ENCODE peak calls at places on chromosomes 11 and 22, in four cellular contexts. A is upper lobe of right lung, W is fibroblast of lung, U is caudate nucleus. Q is an unnamed sample.

GRCh38 chr11:79412761-79413160 is 28.1 kb downstream of the TENM4 start:
- DNase-seq in A (no peak), W (no peak), U (no peak), Q (no peak)

GRCh38 chr22:40009953-40010751 is 15.4 kb downstream of the FAM83F start:
- DNase-seq in A (no peak), W (no peak), U (peak), Q (peak)

GRCh38 chr11:1196516-1197391 is 26.1 kb upstream of the MUC5B start:
- DNase-seq in A (peak), W (no peak), U (no peak), Q (no peak)

GRCh38 chr22:43377486-43377995 is 34.3 kb upstream of the MPPED1 start:
- DNase-seq in A (no peak), W (peak), U (no peak), Q (no peak)

GRCh38 chr11:65777821-65778361 is 2.9 kb downstream of the AP5B1 start:
- DNase-seq in A (peak), W (no peak), U (no peak), Q (no peak)

GRCh38 chr22:47055073-47055355 is 292.6 kb downstream of the TBC1D22A start:
- DNase-seq in A (no peak), W (no peak), U (no peak), Q (no peak)

GRCh38 chr11:33997473-33998347 is 53.8 kb upstream of the CAPRIN1 start:
- DNase-seq in A (no peak), W (peak), U (peak), Q (no peak)

GRCh38 chr11:122632178-122632824 is 23.2 kb upstream of the UBASH3B start:
- DNase-seq in A (no peak), W (peak), U (no peak), Q (no peak)

GRCh38 chr11:61973603-61974162 is 6.2 kb upstream of the FTH1 start:
- DNase-seq in A (peak), W (no peak), U (no peak), Q (no peak)

GRCh38 chr11:117179048-117179999 is 781 bp downstream of the SIDT2 start:
- DNase-seq in A (peak), W (peak), U (no peak), Q (peak)

GRCh38 chr11:35066783-35067476 is 72.0 kb upstream of the CD44 start:
- DNase-seq in A (no peak), W (no peak), U (no peak), Q (no peak)

GRCh38 chr22:30433773-30434172 is 8.2 kb downstream of the MTFP1 start:
- DNase-seq in A (no peak), W (no peak), U (no peak), Q (no peak)

GRCh38 chr11:67646535-67647336 is 3.8 kb downstream of the ACY3 start:
- DNase-seq in A (no peak), W (no peak), U (no peak), Q (peak)

GRCh38 chr11:128415539-128415938 is 171.8 kb downstream of the ETS1 start:
- DNase-seq in A (no peak), W (no peak), U (no peak), Q (no peak)

GRCh38 chr11:128420277-128420676 is 167.1 kb downstream of the ETS1 start:
- DNase-seq in A (no peak), W (no peak), U (no peak), Q (no peak)

GRCh38 chr11:128417607-128418324 is 169.6 kb downstream of the ETS1 start:
- DNase-seq in A (no peak), W (peak), U (no peak), Q (no peak)

GRCh38 chr11:128419012-128419767 is 168.2 kb downstream of the ETS1 start:
- DNase-seq in A (no peak), W (no peak), U (no peak), Q (no peak)

DNA sequence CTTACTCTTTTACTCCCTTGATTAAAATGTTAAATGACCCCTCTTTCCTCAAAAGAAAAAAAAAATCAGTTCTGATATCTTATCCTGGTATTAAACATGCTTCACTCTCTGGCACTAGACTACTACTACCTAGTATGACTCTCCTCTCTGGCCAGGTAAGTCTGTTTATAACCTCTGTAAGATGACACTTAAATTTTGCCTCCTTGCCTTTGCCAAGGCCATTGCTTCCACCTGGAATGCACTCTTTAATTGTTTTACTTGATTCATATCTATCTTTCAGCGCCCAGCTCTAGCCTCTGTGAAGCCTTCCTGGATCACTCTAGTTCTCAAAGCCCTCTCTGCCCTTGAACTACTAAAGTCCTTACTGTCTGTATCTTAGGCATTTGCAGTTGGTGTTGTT is 170.4 kb downstream of the ETS1 start:
- DNase-seq in A (no peak), W (no peak), U (no peak), Q (no peak)
- H3K27ac ChIP-seq in A (no peak), W (peak), U (no peak), Q (no peak)

GRCh38 chr11:75499423-75500305 is 26.1 kb downstream of the GDPD5 start:
- DNase-seq in A (no peak), W (peak), U (no peak), Q (no peak)

GRCh38 chr11:75495749-75496641 is 29.7 kb downstream of the GDPD5 start:
- DNase-seq in A (no peak), W (no peak), U (no peak), Q (no peak)

GRCh38 chr11:75498556-75499255 is 27.0 kb downstream of the GDPD5 start:
- DNase-seq in A (no peak), W (peak), U (no peak), Q (no peak)

GRCh38 chr11:75500742-75501141 is 25.0 kb downstream of the GDPD5 start:
- DNase-seq in A (no peak), W (no peak), U (no peak), Q (no peak)

GRCh38 chr11:75497788-75498404 is 27.8 kb downstream of the GDPD5 start:
- DNase-seq in A (no peak), W (no peak), U (no peak), Q (no peak)
- H3K27ac ChIP-seq in A (no peak), W (no peak), U (no peak), Q (no peak)

GRCh38 chr11:44566952-44567875 is 1.8 kb downstream of the CD82 start:
- DNase-seq in A (no peak), W (no peak), U (no peak), Q (peak)
- H3K27ac ChIP-seq in A (peak), W (no peak), U (no peak), Q (peak)

GRCh38 chr11:27458182-27458581 is 14.4 kb downstream of the LGR4 start:
- DNase-seq in A (no peak), W (no peak), U (no peak), Q (no peak)

GRCh38 chr11:27456802-27457329 is 15.7 kb downstream of the LGR4 start:
- DNase-seq in A (no peak), W (no peak), U (no peak), Q (no peak)

GRCh38 chr11:27453701-27454100 is 18.9 kb downstream of the LGR4 start:
- DNase-seq in A (no peak), W (no peak), U (no peak), Q (no peak)

GRCh38 chr11:27456140-27456801 is 16.3 kb downstream of the LGR4 start:
- DNase-seq in A (no peak), W (no peak), U (no peak), Q (no peak)

DNA sequence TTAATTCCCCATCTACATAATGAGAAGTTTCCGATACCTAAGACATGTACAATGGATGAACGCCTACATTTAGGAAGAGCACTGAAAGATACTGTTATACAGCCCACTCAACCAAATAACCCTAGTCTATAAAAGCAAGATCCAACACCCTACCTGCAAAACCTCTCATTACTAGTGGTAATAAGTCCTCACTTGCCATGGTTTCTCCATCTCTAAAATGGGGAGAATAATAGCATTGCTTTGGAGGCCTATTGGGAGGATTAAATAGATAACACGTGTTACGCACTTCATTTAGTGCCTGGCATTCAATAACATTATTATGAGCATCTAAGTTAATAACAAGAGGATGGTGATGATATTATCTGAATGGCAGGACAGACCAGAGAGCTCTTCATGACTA is 16.9 kb downstream of the LGR4 start:
- DNase-seq in A (no peak), W (no peak), U (no peak), Q (no peak)
- H3K27ac ChIP-seq in A (no peak), W (no peak), U (no peak), Q (no peak)

GRCh38 chr11:120210651-120211521 is at the start of gene OAF:
- DNase-seq in A (peak), W (peak), U (peak), Q (peak)
- H3K27ac ChIP-seq in A (peak), W (peak), U (peak), Q (no peak)

DNA sequence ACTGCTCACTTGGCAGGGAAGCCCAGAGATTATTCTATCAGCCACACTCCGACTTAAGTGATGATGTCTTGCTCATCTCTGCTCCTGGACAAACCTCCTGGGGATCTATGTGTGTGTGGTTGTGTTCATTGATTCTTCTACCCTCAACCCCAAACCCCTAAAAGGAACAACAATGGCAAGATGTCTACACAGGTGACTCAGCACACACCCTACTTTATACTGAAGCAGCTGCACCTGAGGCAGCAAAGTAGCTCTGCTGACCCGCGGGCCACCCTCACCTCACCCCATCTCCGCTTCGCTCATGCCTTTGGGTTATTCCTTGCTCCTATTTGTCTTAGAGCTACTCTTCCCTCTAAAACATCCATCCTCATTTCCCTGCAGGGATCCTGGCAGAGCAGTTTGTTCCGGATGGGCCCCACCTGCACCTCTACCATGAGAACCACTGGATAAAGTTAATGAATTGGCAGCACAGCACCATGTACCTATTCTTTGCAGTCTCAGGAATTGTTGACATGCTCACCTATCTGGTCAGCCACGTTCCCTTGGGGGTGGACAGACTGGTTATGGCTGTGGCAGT is 38.7 kb downstream of the TMEM45B start:
- DNase-seq in A (no peak), W (no peak), U (no peak), Q (no peak)
- H3K27ac ChIP-seq in A (peak), W (no peak), U (no peak), Q (peak)

GRCh38 chr22:19772422-19772672 is 11.8 kb downstream of the TBX1 start:
- DNase-seq in A (no peak), W (no peak), U (no peak), Q (no peak)

GRCh38 chr22:19770349-19771220 is 10.0 kb downstream of the TBX1 start:
- DNase-seq in A (no peak), W (no peak), U (no peak), Q (no peak)

GRCh38 chr22:19774628-19775027 is 14.1 kb downstream of the TBX1 start:
- DNase-seq in A (no peak), W (no peak), U (no peak), Q (no peak)

GRCh38 chr22:19773470-19774040 is 13.0 kb downstream of the TBX1 start:
- DNase-seq in A (no peak), W (no peak), U (no peak), Q (no peak)

DNA sequence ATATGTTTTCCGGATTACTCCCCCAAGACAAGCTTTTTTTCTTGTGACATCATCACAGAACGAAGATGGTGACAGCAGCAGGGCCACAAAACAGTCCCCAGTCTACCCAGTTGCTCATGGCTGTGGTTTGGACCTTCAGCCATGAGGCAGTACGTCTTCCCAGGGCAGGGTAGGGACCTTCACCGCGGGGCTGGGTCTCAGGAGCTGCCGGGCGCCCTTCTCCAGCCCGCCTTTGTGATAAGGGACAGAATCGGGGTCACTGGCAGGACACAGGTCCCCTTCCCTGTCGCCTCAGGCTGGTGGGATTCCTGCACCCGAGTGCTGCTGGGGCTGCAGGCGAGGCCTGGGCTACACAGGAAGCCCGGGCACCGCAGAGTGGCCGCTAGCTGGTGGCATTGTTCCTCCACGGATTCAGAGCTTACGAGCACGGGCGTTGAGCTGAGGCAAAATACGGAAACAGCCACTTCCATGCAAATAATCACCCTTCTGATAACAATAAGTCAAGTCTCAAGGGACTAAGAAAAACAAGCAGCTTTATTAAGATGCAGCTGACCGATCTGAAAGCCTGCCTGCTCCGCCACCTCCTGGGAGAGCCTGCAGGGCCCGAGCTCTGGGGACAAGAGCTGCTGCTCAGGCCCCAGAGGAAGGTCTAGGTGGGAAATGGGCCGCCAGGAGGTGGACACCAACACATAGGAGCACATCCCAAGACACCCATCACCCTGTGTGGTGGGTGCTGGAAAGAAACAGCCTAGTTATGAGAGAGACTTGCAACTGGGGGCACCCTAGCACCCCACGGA is 12.3 kb downstream of the TBX1 start:
- DNase-seq in A (no peak), W (no peak), U (no peak), Q (no peak)
- H3K27ac ChIP-seq in A (no peak), W (no peak), U (no peak), Q (no peak)

DNA sequence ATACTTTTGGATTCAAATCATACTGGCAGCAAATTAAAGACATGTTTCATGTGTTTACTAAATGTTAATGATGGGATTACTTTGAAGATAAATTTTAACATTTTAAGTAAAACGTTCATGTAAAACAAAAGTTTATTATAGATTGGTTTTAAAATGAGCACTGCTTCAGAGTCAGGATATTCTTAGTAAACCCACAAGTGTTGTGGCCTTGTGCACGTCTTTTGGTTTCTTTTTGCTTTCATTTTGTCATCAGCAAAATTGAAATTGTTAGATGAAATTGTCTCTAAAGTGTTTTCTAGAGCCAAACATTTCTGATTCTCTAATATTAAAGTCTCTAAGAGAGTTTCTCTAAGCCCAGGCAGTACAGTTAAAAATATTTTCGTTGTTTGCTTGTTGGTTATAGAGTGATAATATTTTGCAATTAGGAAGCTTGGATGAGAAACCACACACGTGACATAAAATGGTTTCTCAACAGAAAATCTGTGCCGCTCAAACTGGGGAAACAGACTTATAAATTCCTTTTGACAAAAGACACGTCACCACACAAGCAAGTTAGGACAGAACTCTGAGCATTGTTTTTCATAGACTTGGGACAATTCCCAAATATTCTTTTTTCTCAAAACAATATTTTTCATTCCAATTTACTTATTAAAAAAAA is 164.4 kb downstream of the TEAD1 start:
- DNase-seq in A (no peak), W (peak), U (no peak), Q (no peak)
- H3K27ac ChIP-seq in A (no peak), W (peak), U (no peak), Q (no peak)

GRCh38 chr22:45864959-45865496 is 111.9 kb downstream of the WNT7B start:
- DNase-seq in A (no peak), W (no peak), U (no peak), Q (no peak)
- H3K27ac ChIP-seq in A (peak), W (no peak), U (no peak), Q (no peak)

GRCh38 chr22:28146401-28147304 is 227.6 kb upstream of the PITPNB start:
- DNase-seq in A (no peak), W (peak), U (no peak), Q (no peak)
- H3K27ac ChIP-seq in A (no peak), W (no peak), U (peak), Q (no peak)